ENCODE peak calls at places on chromosomes 2 and 18, in eight cellular contexts. U, Q, M, K, O, R, Z and V are unnamed samples.

GRCh38 chr2:212974692-212975091 is 176.7 kb downstream of the IKZF2 start:
- DNase-seq in M (no peak), R (no peak), Z (peak), Q (peak), O (peak), K (no peak), U (peak), V (peak)

GRCh38 chr2:1156526-1156925 is 205.9 kb downstream of the SNTG2 start:
- DNase-seq in R (no peak), K (no peak), O (no peak), Q (no peak), Z (no peak), U (no peak), M (no peak), V (no peak)

GRCh38 chr2:208854717-208855116 is 448.1 kb downstream of the PTH2R start:
- DNase-seq in O (no peak), Q (no peak), K (no peak), R (no peak), Z (no peak), U (no peak), M (no peak), V (no peak)

GRCh38 chr2:154466226-154466625 is 232.3 kb upstream of the KCNJ3 start:
- DNase-seq in M (no peak), Z (no peak), Q (no peak), R (no peak), O (no peak), K (no peak), U (no peak), V (no peak)

GRCh38 chr2:10523406-10524189 is 75.5 kb upstream of the ODC1 start:
- DNase-seq in Q (no peak), Z (no peak), M (no peak), U (no peak), O (no peak), R (peak), K (no peak), V (no peak)

GRCh38 chr2:20351555-20352229 is 1.0 kb upstream of the PUM2 start:
- DNase-seq in Z (no peak), O (no peak), K (peak), M (no peak), R (no peak), U (no peak), Q (no peak), V (no peak)

GRCh38 chr2:32355976-32356734 is 668 bp upstream of the BIRC6 start:
- DNase-seq in O (peak), R (no peak), M (no peak), Q (no peak), K (no peak), U (no peak), Z (peak), V (no peak)

GRCh38 chr2:183995632-183996031 is 602.7 kb upstream of the ZNF804A start:
- DNase-seq in M (no peak), Z (peak), O (peak), K (peak), U (no peak), Q (no peak), R (no peak), V (no peak)

GRCh38 chr18:76741346-76741745 is 81.0 kb upstream of the ZNF236 start:
- DNase-seq in U (no peak), M (no peak), Q (no peak), Z (no peak), O (peak), K (no peak), R (no peak), V (no peak)

GRCh38 chr2:33153008-33153407 is 206.3 kb downstream of the LTBP1 start:
- DNase-seq in Z (no peak), U (peak), M (no peak), O (peak), K (no peak), Q (peak), R (no peak), V (no peak)

GRCh38 chr2:1800306-1800705 is 56.0 kb upstream of the PXDN start:
- DNase-seq in K (no peak), O (no peak), R (no peak), M (no peak), Q (no peak), U (no peak), Z (no peak), V (no peak)

GRCh38 chr18:3664563-3665178 is 214.7 kb downstream of the TGIF1 start:
- DNase-seq in Q (no peak), R (no peak), M (peak), O (peak), U (no peak), K (peak), Z (no peak), V (no peak)

GRCh38 chr2:119487434-119488244 is 36.6 kb downstream of the SCTR start:
- DNase-seq in M (peak), K (peak), O (no peak), R (no peak), Z (peak), Q (no peak), U (no peak), V (no peak)

GRCh38 chr2:20823917-20824316 is 1.0 kb upstream of the LDAH start:
- DNase-seq in Q (no peak), O (peak), K (no peak), R (no peak), Z (no peak), U (no peak), M (no peak), V (no peak)

GRCh38 chr2:160492401-160493226 is 993 bp downstream of the RBMS1 start:
- DNase-seq in M (peak), K (peak), U (peak), Q (peak), R (peak), Z (no peak), O (peak), V (no peak)

GRCh38 chr2:176270100-176270750 is 983 bp downstream of the MTX2 start:
- DNase-seq in M (no peak), Q (no peak), R (no peak), K (no peak), Z (no peak), O (peak), U (no peak), V (no peak)

GRCh38 chr2:160308476-160308875 is 108.4 kb upstream of the ITGB6 start:
- DNase-seq in O (no peak), Q (no peak), R (no peak), M (no peak), Z (no peak), U (no peak), K (no peak), V (no peak)

GRCh38 chr2:174021056-174021656 is 56.0 kb upstream of the SP3 start:
- DNase-seq in R (no peak), O (no peak), U (no peak), K (no peak), Z (no peak), M (no peak), Q (no peak), V (no peak)

GRCh38 chr2:233346374-233346773 is 7.9 kb upstream of the DGKD start:
- DNase-seq in Q (no peak), M (no peak), K (no peak), R (no peak), O (no peak), Z (no peak), U (no peak), V (no peak)

GRCh38 chr2:65985986-65986385 is 448.9 kb upstream of the MEIS1 start:
- DNase-seq in R (no peak), U (no peak), Q (no peak), K (no peak), M (no peak), O (peak), Z (no peak), V (no peak)

GRCh38 chr2:119439574-119440500 is 8.2 kb downstream of the TMEM37 start:
- DNase-seq in M (peak), Z (no peak), R (no peak), K (peak), O (no peak), Q (no peak), U (no peak), V (no peak)

GRCh38 chr2:64645014-64645418 is 8.7 kb downstream of the SERTAD2 start:
- DNase-seq in O (peak), Q (peak), K (peak), M (no peak), R (peak), U (peak), Z (no peak), V (peak)

DNA sequence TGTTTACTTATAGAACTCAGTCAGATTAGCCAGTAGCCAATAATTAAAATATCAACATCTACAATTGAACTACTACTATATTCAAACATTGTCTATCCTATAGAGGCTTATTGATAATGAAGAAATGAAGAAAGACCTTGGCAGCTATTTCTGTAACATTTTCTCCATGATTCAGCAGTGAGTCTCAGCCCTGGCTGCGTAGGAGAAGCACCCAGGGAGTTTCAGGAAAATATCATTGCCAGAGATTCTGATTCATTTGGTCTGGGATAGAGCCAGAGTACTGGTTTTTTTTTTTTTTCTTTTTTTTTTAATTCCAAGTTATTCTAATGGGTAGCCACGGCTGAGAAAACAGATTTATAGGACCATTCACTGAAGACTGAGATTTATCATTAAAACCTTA is 404.8 kb downstream of the TXNL1 start:
- DNase-seq in M (no peak), R (peak), U (peak), Q (peak), O (peak), K (peak), Z (no peak), V (peak)
- H3K4me3 ChIP-seq in M (no peak), R (no peak), U (no peak), Q (no peak), O (no peak), K (no peak), Z (no peak), V (no peak)

GRCh38 chr2:240733803-240734495 is 42.3 kb downstream of the AQP12A start:
- DNase-seq in R (no peak), U (no peak), O (no peak), K (no peak), Z (no peak), Q (no peak), M (no peak), V (no peak)
- TF ChIP-seq CTCF in R (no peak), U (no peak), O (no peak), K (no peak), Z (no peak), Q (no peak), M (no peak), V (peak)

DNA sequence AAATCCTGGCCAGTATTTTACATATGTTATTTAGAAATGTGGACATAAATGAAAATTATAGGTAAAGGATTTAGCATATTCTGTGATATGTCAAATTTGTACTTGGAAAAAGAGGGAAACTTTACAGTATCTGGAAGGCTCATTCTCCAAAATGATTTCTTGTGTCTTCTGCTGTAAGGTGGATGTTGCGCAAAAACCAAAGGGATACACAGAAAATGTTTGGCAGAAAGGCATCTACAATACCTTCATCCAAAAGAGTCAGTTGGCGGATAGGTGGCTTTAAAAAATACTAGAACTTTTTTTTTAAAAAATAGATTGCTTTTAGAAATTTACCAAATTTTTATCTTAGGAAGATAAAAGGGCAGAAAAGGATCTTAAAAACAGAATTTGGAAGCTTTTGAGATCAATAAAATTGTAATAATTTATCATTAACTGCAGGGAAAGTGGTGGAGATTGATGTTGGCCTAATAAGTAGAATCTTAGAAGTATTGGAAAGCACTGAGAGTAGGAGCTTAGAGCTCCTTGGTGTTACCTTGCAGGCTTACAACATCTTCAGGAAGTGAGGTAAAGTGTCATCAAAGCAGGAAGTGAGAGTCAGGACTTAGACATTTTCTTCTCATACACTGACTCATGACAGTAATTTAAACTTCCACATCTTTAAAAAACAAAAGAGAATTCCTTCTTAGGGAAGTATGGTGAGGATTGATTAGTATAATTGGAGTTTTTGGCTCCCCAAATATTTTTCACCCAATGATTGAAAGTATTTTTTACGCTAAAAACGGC is 2.1 kb downstream of the NABP1 start:
- DNase-seq in Q (peak), R (no peak), K (no peak), O (peak), U (peak), M (no peak), Z (peak), V (no peak)
- H3K4me3 ChIP-seq in Q (peak), R (no peak), K (no peak), O (peak), U (peak), M (peak), Z (peak), V (peak)

GRCh38 chr2:236117396-236117795 is 50.8 kb downstream of the GBX2 start:
- DNase-seq in Q (no peak), K (no peak), M (no peak), U (no peak), Z (no peak), O (no peak), R (no peak), V (no peak)

GRCh38 chr2:236119003-236119402 is 49.2 kb downstream of the GBX2 start:
- DNase-seq in M (no peak), Z (no peak), R (no peak), U (no peak), K (no peak), Q (no peak), O (no peak), V (no peak)

GRCh38 chr2:236120006-236120740 is 48.0 kb downstream of the GBX2 start:
- DNase-seq in R (no peak), Q (no peak), Z (no peak), M (no peak), U (no peak), O (no peak), K (no peak), V (no peak)

GRCh38 chr2:236119476-236119875 is 48.7 kb downstream of the GBX2 start:
- DNase-seq in M (no peak), R (no peak), U (no peak), K (no peak), O (no peak), Z (no peak), Q (no peak), V (no peak)

GRCh38 chr2:236117861-236118269 is 50.3 kb downstream of the GBX2 start:
- DNase-seq in Z (no peak), K (no peak), Q (no peak), M (no peak), U (no peak), R (no peak), O (no peak), V (no peak)
- TF ChIP-seq CTCF in Z (no peak), K (no peak), Q (no peak), M (no peak), U (no peak), R (no peak), O (no peak), V (no peak)

GRCh38 chr2:85541753-85542457 is 2.9 kb downstream of the MAT2A start:
- DNase-seq in R (no peak), K (peak), Z (no peak), O (no peak), U (peak), Q (peak), M (no peak), V (no peak)
- H3K4me3 ChIP-seq in R (no peak), K (no peak), Z (peak), O (peak), U (peak), Q (peak), M (peak), V (peak)

GRCh38 chr2:137910641-137911040 is 53.6 kb upstream of the HNMT start:
- DNase-seq in U (peak), Z (no peak), O (peak), R (no peak), Q (peak), M (no peak), K (no peak), V (no peak)
- TF ChIP-seq CTCF in U (peak), Z (peak), O (peak), R (peak), Q (peak), M (peak), K (peak), V (peak)

GRCh38 chr2:216082388-216082733 is 642 bp downstream of the TMEM169 start:
- DNase-seq in O (no peak), U (no peak), Q (no peak), R (no peak), M (no peak), K (no peak), Z (no peak), V (no peak)
- H3K4me3 ChIP-seq in O (peak), U (peak), Q (peak), R (peak), M (peak), K (no peak), Z (peak), V (peak)

GRCh38 chr18:34031810-34032209 is 192.9 kb downstream of the NOL4 start:
- DNase-seq in K (peak), U (no peak), Z (no peak), Q (peak), R (no peak), O (peak), M (no peak), V (no peak)
- TF ChIP-seq CTCF in K (peak), U (no peak), Z (no peak), Q (peak), R (no peak), O (peak), M (no peak), V (no peak)

GRCh38 chr2:26270363-26270762 is 25.6 kb downstream of the HADHB start:
- DNase-seq in K (no peak), R (no peak), U (no peak), Q (no peak), O (no peak), Z (no peak), M (no peak), V (no peak)
- H3K4me3 ChIP-seq in K (no peak), R (no peak), U (no peak), Q (no peak), O (peak), Z (no peak), M (no peak), V (no peak)

GRCh38 chr18:26765498-26765897 is 100.0 kb downstream of the AQP4 start:
- DNase-seq in M (no peak), O (no peak), R (no peak), K (no peak), Z (no peak), U (no peak), Q (no peak), V (no peak)
- TF ChIP-seq CTCF in M (no peak), O (no peak), R (no peak), K (no peak), Z (no peak), U (no peak), Q (no peak), V (no peak)